ENCODE peak calls at places on chromosomes 13 and 19, in seven cellular contexts. T, O, A, K, S, W and H are unnamed samples.
A peak's percentile ranks its signal among the peaks of the same experiment; 100 is the strongest.

GRCh38 chr19:31099470-31100190 is 249.6 kb downstream of the TSHZ3 start:
- DNase-seq in T (no peak), O (no peak), A (no peak), K (no peak), S (no peak), W (no peak), H (no peak)

GRCh38 chr13:32883501-32883900 is 132.7 kb upstream of the KL start:
- DNase-seq in T (peak; percentile 20), O (no peak), A (no peak), K (no peak), S (no peak), W (no peak), H (no peak)

GRCh38 chr13:110501188-110501587 is 60.3 kb downstream of the RAB20 start:
- DNase-seq in T (no peak), O (no peak), A (no peak), K (peak; percentile 57), S (no peak), W (no peak), H (no peak)

GRCh38 chr13:24168980-24169379 is 8.5 kb downstream of the SPATA13 start:
- DNase-seq in T (no peak), O (no peak), A (no peak), K (no peak), S (no peak), W (no peak), H (no peak)

GRCh38 chr13:51435002-51435578 is 17.7 kb downstream of the INTS6 start:
- DNase-seq in T (no peak), O (no peak), A (no peak), K (no peak), S (peak; percentile 49), W (no peak), H (no peak)

GRCh38 chr19:41134616-41135015 is 20.4 kb downstream of the CYP2F1 start:
- DNase-seq in T (no peak), O (no peak), A (no peak), K (no peak), S (no peak), W (no peak), H (no peak)

GRCh38 chr19:51016798-51017683 is 2.5 kb downstream of the KLK10 start:
- DNase-seq in T (peak; percentile 9), O (no peak), A (no peak), K (no peak), S (peak; percentile 39), W (peak; percentile 67), H (peak; percentile 55)

GRCh38 chr13:107650081-107650701 is 565.1 kb downstream of the LIG4 start:
- DNase-seq in T (peak; percentile 33), O (no peak), A (no peak), K (no peak), S (peak; percentile 78), W (peak; percentile 13), H (peak; percentile 25)

GRCh38 chr19:35346193-35347052 is 1.3 kb upstream of the FFAR1 start:
- DNase-seq in T (peak; percentile 30), O (peak; percentile 76), A (peak; percentile 77), K (peak; percentile 53), S (no peak), W (peak; percentile 63), H (peak; percentile 58)

GRCh38 chr13:41546372-41547252 is 89.3 kb downstream of the RGCC start:
- DNase-seq in T (no peak), O (no peak), A (no peak), K (no peak), S (no peak), W (no peak), H (no peak)

GRCh38 chr13:48775804-48776203 is 122.1 kb downstream of the CYSLTR2 start:
- DNase-seq in T (no peak), O (no peak), A (no peak), K (no peak), S (no peak), W (no peak), H (no peak)

GRCh38 chr13:71015021-71015420 is 852.0 kb downstream of the DACH1 start:
- DNase-seq in T (no peak), O (no peak), A (no peak), K (no peak), S (no peak), W (no peak), H (no peak)

GRCh38 chr13:71017607-71018006 is 849.4 kb downstream of the DACH1 start:
- DNase-seq in T (no peak), O (no peak), A (no peak), K (no peak), S (no peak), W (no peak), H (no peak)

GRCh38 chr13:71018544-71018943 is 848.5 kb downstream of the DACH1 start:
- DNase-seq in T (no peak), O (no peak), A (no peak), K (no peak), S (no peak), W (no peak), H (no peak)

DNA sequence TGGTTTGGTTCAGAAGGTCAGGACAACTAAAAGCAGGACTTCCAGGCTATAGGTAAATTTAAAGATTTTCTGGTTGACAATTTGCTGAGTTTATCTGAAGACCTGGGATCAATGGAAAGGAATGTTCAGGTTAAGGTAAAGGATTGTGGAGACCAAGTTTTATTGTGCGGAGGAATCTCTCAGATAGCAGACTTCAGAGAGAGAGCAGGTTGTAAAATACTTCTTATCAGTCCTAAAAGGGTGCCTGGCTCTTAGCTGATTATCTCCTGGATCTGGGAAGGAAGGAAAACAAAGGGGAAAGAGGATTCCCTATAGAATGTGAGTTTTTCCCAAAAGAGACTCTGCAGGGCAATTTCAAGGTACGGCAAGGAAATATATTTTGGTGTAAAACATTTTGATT is 851.5 kb downstream of the DACH1 start:
- DNase-seq in T (no peak), O (no peak), A (no peak), K (no peak), S (no peak), W (no peak), H (no peak)
- TF ChIP-seq POLR2A in T (no peak), O (no peak), A (no peak), K (no peak), S (no peak), W (no peak), H (no peak)

GRCh38 chr13:21530656-21531055 is 71.6 kb upstream of the ZDHHC20 start:
- DNase-seq in T (no peak), O (no peak), A (no peak), K (no peak), S (no peak), W (no peak), H (no peak)

GRCh38 chr13:21526707-21527454 is 67.8 kb upstream of the ZDHHC20 start:
- DNase-seq in T (no peak), O (no peak), A (no peak), K (no peak), S (no peak), W (no peak), H (no peak)

GRCh38 chr13:21531475-21531874 is 72.4 kb upstream of the ZDHHC20 start:
- DNase-seq in T (no peak), O (no peak), A (no peak), K (no peak), S (no peak), W (no peak), H (no peak)

GRCh38 chr13:21529102-21529893 is 70.2 kb upstream of the ZDHHC20 start:
- DNase-seq in T (no peak), O (no peak), A (no peak), K (no peak), S (no peak), W (no peak), H (no peak)

DNA sequence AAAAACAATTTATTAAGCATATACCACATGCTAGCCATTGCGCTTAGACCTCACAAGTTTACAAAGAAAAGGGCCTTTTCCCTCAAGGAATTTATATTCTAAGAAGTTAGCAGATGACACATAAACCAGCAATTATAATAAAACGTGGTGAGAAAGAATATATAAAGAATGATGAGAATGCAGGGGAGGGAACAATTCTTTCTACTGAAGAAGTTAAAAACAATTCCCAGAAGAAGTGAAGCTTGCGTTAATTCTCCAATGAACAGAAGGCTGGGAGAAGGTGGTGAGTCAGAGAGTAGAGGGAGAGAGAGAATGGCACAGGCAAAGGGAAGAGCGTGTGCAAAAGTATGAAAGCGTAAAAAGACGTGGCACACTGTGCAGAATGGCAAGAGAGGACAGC is 69.5 kb upstream of the ZDHHC20 start:
- DNase-seq in T (no peak), O (no peak), A (no peak), K (no peak), S (no peak), W (no peak), H (no peak)
- H3K27ac ChIP-seq in T (no peak overlapping the region), O (no peak overlapping the region), A (no peak overlapping the region), K (no peak overlapping the region), S (no peak overlapping the region), W (no peak overlapping the region), H (no peak overlapping the region)

GRCh38 chr19:3154957-3155736 is 19.3 kb downstream of the GNA15 start:
- DNase-seq in T (peak; percentile 48), O (peak; percentile 72), A (no peak), K (peak; percentile 77), S (peak; percentile 100), W (peak; percentile 62), H (peak; percentile 87)
- TF ChIP-seq POLR2A in T (no peak), O (no peak), A (no peak), K (no peak), S (peak; percentile 91), W (peak; percentile 6), H (no peak)

GRCh38 chr19:23909222-23909621 is 5.5 kb upstream of the ZNF726 start:
- DNase-seq in T (no peak), O (no peak), A (no peak), K (no peak), S (no peak), W (no peak), H (no peak)

GRCh38 chr19:23913931-23914330 is 755 bp upstream of the ZNF726 start:
- DNase-seq in T (no peak), O (no peak), A (no peak), K (no peak), S (no peak), W (no peak), H (no peak)

GRCh38 chr19:23916991-23917390 is 2.3 kb downstream of the ZNF726 start:
- DNase-seq in T (no peak), O (no peak), A (no peak), K (no peak), S (no peak), W (no peak), H (no peak)

GRCh38 chr19:23917856-23918255 is 3.2 kb downstream of the ZNF726 start:
- DNase-seq in T (no peak), O (no peak), A (no peak), K (no peak), S (no peak), W (no peak), H (no peak)

DNA sequence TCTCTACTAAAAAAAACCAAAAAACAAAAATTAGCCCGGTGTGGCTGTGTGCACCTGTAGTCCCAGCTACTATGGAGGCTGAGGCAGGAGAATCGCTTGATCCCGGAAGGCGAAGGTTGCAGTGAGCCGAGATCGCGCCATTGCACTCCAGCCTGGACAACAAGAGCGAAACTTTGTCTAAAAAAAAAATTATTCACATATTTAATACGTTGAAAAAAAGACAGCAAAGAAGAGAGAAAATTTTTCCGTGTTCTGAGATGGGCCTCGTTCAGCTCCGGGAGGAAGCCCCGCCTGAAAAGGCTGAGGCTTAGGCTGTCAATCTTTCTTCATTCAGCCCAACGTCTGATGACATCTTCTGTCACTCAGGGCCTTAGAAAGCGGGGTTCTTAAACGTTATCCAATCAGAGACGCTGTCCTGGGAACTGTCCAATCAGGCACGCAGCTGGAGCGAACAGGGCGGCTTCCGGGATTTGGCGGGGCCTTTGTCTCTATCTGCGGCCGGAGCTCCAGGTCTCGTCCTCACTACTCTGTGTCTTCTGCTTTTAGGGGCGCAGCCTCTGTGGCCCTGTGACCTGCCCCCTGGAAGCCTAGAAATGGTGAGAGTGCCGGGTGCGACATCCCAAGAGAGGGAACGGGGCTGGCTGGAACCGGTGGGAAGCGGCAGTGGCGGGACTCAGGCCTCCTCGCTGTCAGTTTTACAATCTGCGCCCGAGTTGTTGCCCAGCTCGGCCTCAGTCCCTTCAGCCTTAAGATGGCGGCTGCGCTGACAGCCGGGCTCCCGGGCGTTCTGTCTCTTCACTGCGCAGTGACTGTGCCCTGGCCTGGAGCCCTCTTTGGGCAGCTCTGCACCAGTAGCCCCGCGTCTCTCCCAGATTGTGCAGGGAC is at the start of gene ZNF726:
- DNase-seq in T (peak; percentile 87), O (peak; percentile 89), A (no peak), K (peak; percentile 90), S (peak; percentile 90), W (peak; percentile 76), H (peak; percentile 89)
- H3K27ac ChIP-seq in T (no peak within 1 kb of the TSS), O (peak within 1 kb of the TSS; percentile 44), A (peak within 1 kb of the TSS; percentile 50), K (peak within 1 kb of the TSS; percentile 61), S (peak within 1 kb of the TSS; percentile 42), W (peak within 1 kb of the TSS; percentile 60), H (peak within 1 kb of the TSS; percentile 10)